ENCODE peak calls at places on chromosomes 2 and 18, in eight cellular contexts. E is progenitor cell of endocrine pancreas, L is choroid plexus epithelial cell, R is AG10803, U is RWPE1, J is GM10248, Y is astrocyte of the cerebellum, N is GM23338. Q is an unnamed sample.

GRCh38 chr2:216717907-216718615 is 22.7 kb upstream of the IGFBP5 start:
- DNase-seq in E (no peak), L (no peak), R (no peak), U (no peak), J (no peak), Y (no peak), N (no peak), Q (no peak)

GRCh38 chr2:214006601-214007000 is 404.3 kb upstream of the VWC2L start:
- DNase-seq in E (no peak), L (no peak), R (no peak), U (peak; percentile 67), J (no peak), Y (no peak), N (no peak), Q (no peak)

GRCh38 chr2:88281302-88282217 is 111.4 kb downstream of the THNSL2 start:
- DNase-seq in E (no peak), L (no peak), R (no peak), U (no peak), J (no peak), Y (no peak), N (no peak), Q (no peak)

GRCh38 chr2:191436368-191437055 is 191.3 kb downstream of the MYO1B start:
- DNase-seq in E (no peak), L (peak; percentile 17), R (no peak), U (no peak), J (no peak), Y (no peak), N (no peak), Q (no peak)

GRCh38 chr2:127605691-127606277 is 40.2 kb upstream of the GPR17 start:
- DNase-seq in E (no peak), L (no peak), R (no peak), U (no peak), J (no peak), Y (no peak), N (no peak), Q (no peak)

GRCh38 chr18:45050712-45051639 is 370.3 kb downstream of the SETBP1 start:
- DNase-seq in E (no peak), L (peak; percentile 75), R (peak; percentile 87), U (peak; percentile 31), J (no peak), Y (peak; percentile 83), N (no peak), Q (peak; percentile 84)

GRCh38 chr2:160298960-160299359 is 98.9 kb upstream of the ITGB6 start:
- DNase-seq in E (no peak), L (no peak), R (peak; percentile 76), U (no peak), J (no peak), Y (no peak), N (no peak), Q (no peak)

GRCh38 chr18:63604791-63605567 is 17.8 kb downstream of the SERPINB13 start:
- DNase-seq in E (no peak), L (no peak), R (peak; percentile 10), U (peak; percentile 91), J (no peak), Y (no peak), N (no peak), Q (no peak)

GRCh38 chr2:28952806-28953190 is 28.3 kb upstream of the TOGARAM2 start:
- DNase-seq in E (no peak), L (peak; percentile 26), R (no peak), U (no peak), J (no peak), Y (no peak), N (no peak), Q (no peak)

GRCh38 chr2:43676322-43677050 is at the start of gene C1GALT1C1L:
- DNase-seq in E (no peak), L (peak; percentile 59), R (peak; percentile 49), U (peak; percentile 53), J (no peak), Y (peak; percentile 29), N (peak; percentile 73), Q (no peak)

GRCh38 chr18:36572135-36572856 is 256.5 kb downstream of the TPGS2 start:
- DNase-seq in E (peak; percentile 19), L (peak; percentile 73), R (peak; percentile 66), U (peak; percentile 30), J (peak; percentile 28), Y (peak; percentile 57), N (peak; percentile 72), Q (peak; percentile 32)

GRCh38 chr2:65595641-65596040 is 163.2 kb upstream of the SPRED2 start:
- DNase-seq in E (no peak), L (no peak), R (no peak), U (no peak), J (no peak), Y (no peak), N (no peak), Q (peak; percentile 40)

GRCh38 chr2:120452945-120453634 is 107.2 kb downstream of the INHBB start:
- DNase-seq in E (no peak), L (no peak), R (no peak), U (no peak), J (no peak), Y (no peak), N (no peak), Q (no peak)

GRCh38 chr2:11703700-11704099 is 33.7 kb upstream of the NTSR2 start:
- DNase-seq in E (no peak), L (peak; percentile 31), R (peak; percentile 34), U (no peak), J (no peak), Y (no peak), N (no peak), Q (no peak)

GRCh38 chr2:167069855-167070254 is 181.6 kb downstream of the XIRP2 start:
- DNase-seq in E (no peak), L (peak; percentile 68), R (no peak), U (peak; percentile 34), J (no peak), Y (no peak), N (no peak), Q (no peak)

GRCh38 chr18:71665131-71665530 is 879.0 kb downstream of the CBLN2 start:
- DNase-seq in E (no peak), L (peak; percentile 52), R (no peak), U (no peak), J (no peak), Y (peak; percentile 87), N (no peak), Q (no peak)

GRCh38 chr18:73136134-73136533 is 268.3 kb upstream of the NETO1 start:
- DNase-seq in E (no peak), L (peak; percentile 54), R (peak; percentile 4), U (peak; percentile 13), J (peak; percentile 14), Y (no peak), N (peak; percentile 60), Q (no peak)
- TF ChIP-seq CTCF in E (peak; percentile 49), L (peak; percentile 63), R (peak; percentile 47), U (peak; percentile 44), J (peak; percentile 40), Y (peak; percentile 18), N (no peak), Q (peak; percentile 47)

DNA sequence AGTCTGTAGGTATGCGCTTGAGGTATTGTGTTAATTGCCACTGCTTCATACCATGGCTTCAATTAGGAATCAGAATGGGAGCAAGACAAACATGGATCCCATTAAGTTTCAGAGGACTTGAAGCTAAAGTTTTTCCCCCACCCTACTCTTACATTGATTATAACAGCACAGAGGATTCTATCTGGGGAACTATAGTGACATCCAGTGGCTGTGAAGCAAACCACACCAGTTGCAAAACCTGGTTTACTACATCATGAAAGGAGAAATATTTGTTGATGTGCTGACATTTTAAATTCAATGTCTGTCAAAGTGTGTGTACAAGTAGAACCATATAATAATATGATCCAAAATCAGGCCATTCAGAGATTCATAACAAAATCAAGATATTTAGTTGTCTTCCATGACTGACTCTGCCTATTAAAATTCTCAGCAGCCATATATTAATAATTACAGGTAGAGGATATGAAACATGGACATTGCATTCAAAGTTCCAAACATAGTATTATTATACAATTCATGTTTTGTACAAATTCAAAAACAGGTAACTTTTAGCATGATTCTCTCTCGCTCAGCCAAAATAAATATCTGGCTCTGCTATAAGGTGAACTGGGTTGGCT is 82.9 kb downstream of the GRB14 start:
- DNase-seq in E (no peak), L (peak; percentile 75), R (peak; percentile 53), U (peak; percentile 63), J (peak; percentile 27), Y (peak; percentile 23), N (peak; percentile 75), Q (no peak)
- TF ChIP-seq CTCF in E (peak; percentile 77), L (peak; percentile 78), R (peak; percentile 91), U (peak; percentile 69), J (peak; percentile 45), Y (peak; percentile 77), N (peak; percentile 77), Q (peak; percentile 75)

GRCh38 chr2:222916229-222917197 is 55.7 kb downstream of the ACSL3 start:
- DNase-seq in E (no peak), L (peak; percentile 33), R (no peak), U (no peak), J (no peak), Y (no peak), N (no peak), Q (no peak)

GRCh38 chr2:222912117-222912516 is 51.3 kb downstream of the ACSL3 start:
- DNase-seq in E (no peak), L (peak; percentile 86), R (peak; percentile 81), U (no peak), J (peak; percentile 81), Y (no peak), N (no peak), Q (peak; percentile 46)

GRCh38 chr2:222919841-222920609 is 59.2 kb downstream of the ACSL3 start:
- DNase-seq in E (no peak), L (peak; percentile 91), R (peak; percentile 89), U (peak; percentile 20), J (no peak), Y (peak; percentile 63), N (no peak), Q (peak; percentile 68)

GRCh38 chr2:222912776-222913175 is 51.9 kb downstream of the ACSL3 start:
- DNase-seq in E (no peak), L (no peak), R (no peak), U (no peak), J (no peak), Y (no peak), N (no peak), Q (no peak)

DNA sequence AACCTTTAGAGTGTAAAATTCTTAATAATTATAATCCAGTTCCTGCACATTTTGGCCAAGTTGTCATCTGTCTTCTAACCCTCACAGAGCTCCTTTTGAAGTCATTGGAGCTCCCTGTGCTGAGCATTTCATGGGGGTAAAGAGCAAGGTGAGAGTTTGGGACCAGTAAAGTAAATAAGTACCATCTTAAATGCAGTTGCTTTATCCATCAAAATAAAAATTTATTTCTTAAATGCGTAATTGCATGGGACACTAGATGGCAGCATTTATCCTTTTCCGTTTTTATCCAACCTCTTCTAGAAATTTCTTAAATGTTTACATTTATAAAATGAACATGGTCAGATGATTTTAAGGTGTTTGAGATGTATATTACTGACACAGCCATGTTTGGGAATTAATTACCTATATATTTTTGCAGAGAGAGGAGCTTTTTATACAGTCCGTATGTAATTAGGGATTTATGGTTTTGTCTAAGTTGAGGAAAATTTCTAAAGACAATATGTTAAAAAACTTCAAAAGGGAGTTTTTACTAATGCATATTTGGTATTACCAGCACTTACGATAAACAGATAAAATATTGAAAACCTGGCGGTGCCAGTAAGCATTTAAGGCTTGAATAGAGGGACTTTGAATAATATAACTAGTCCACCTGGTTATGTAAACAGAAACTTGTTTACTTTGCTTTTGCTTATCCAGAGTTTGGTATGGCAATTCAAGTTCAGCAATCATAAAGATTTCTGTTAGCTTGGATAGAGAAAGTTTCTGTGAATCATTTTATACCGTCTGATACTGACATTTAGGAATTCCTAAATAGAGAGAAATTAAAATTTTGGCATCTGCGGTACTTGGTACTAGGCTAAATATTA is 54.5 kb downstream of the ACSL3 start:
- DNase-seq in E (no peak), L (peak; percentile 60), R (peak; percentile 40), U (no peak), J (no peak), Y (no peak), N (no peak), Q (no peak)
- TF ChIP-seq CTCF in E (peak; percentile 57), L (peak; percentile 67), R (peak; percentile 67), U (peak; percentile 60), J (peak; percentile 39), Y (peak; percentile 36), N (no peak), Q (peak; percentile 43)

GRCh38 chr2:45623120-45623519 is 12.1 kb upstream of the SRBD1 start:
- DNase-seq in E (no peak), L (no peak), R (no peak), U (no peak), J (no peak), Y (no peak), N (no peak), Q (no peak)
- TF ChIP-seq CTCF in E (no peak), L (no peak), R (no peak), U (no peak), J (no peak), Y (no peak), N (no peak), Q (no peak)